ENCODE peak calls at places on chromosomes 6 and 20, in seven cellular contexts. L, C, U, B, P, X and K are unnamed samples.

GRCh38 chr6:129073651-129074419 is 190.9 kb downstream of the LAMA2 start:
- DNase-seq in L (no peak), C (no peak), U (no peak), B (no peak), P (no peak), X (no peak), K (no peak)

GRCh38 chr20:56358070-56358469 is 704 bp upstream of the FAM210B start:
- DNase-seq in L (no peak), C (no peak), U (no peak), B (no peak), P (no peak), X (no peak), K (no peak)

GRCh38 chr20:10075606-10076005 is 40.8 kb downstream of the ANKEF1 start:
- DNase-seq in L (no peak), C (no peak), U (no peak), B (no peak), P (no peak), X (no peak), K (no peak)

GRCh38 chr6:72283571-72283970 is 338.3 kb upstream of the KCNQ5 start:
- DNase-seq in L (no peak), C (no peak), U (no peak), B (no peak), P (no peak), X (no peak), K (no peak)

GRCh38 chr6:159805418-159806020 is 5.4 kb downstream of the PNLDC1 start:
- DNase-seq in L (no peak), C (no peak), U (no peak), B (no peak), P (no peak), X (no peak), K (no peak)

GRCh38 chr20:25320035-25320800 is 70.4 kb downstream of the ABHD12 start:
- DNase-seq in L (no peak), C (peak), U (no peak), B (no peak), P (peak), X (peak), K (no peak)

GRCh38 chr6:36752187-36752885 is 54.7 kb downstream of the RAB44 start:
- DNase-seq in L (no peak), C (peak), U (no peak), B (no peak), P (no peak), X (no peak), K (no peak)

GRCh38 chr6:13678255-13678983 is 33.2 kb downstream of the RANBP9 start:
- DNase-seq in L (no peak), C (no peak), U (no peak), B (no peak), P (no peak), X (no peak), K (no peak)

GRCh38 chr6:134253681-134254080 is 64.2 kb downstream of the SGK1 start:
- DNase-seq in L (no peak), C (no peak), U (peak), B (no peak), P (peak), X (no peak), K (peak)

GRCh38 chr20:2387580-2387979 is 6.9 kb downstream of the TGM6 start:
- DNase-seq in L (no peak), C (no peak), U (no peak), B (no peak), P (no peak), X (no peak), K (no peak)

GRCh38 chr20:2385496-2385895 is 4.8 kb downstream of the TGM6 start:
- DNase-seq in L (no peak), C (no peak), U (no peak), B (no peak), P (no peak), X (no peak), K (no peak)

GRCh38 chr20:2386516-2387179 is 5.9 kb downstream of the TGM6 start:
- DNase-seq in L (no peak), C (no peak), U (no peak), B (no peak), P (no peak), X (no peak), K (no peak)

GRCh38 chr20:2385026-2385425 is 4.3 kb downstream of the TGM6 start:
- DNase-seq in L (no peak), C (no peak), U (no peak), B (no peak), P (no peak), X (no peak), K (no peak)

GRCh38 chr20:2387180-2387577 is 6.5 kb downstream of the TGM6 start:
- DNase-seq in L (no peak), C (peak), U (peak), B (peak), P (no peak), X (no peak), K (peak)
- TF ChIP-seq CTCF in L (peak), C (peak), U (peak), B (peak), P (no peak), X (peak), K (peak)

GRCh38 chr20:37419307-37419706 is 73.4 kb downstream of the SRC start:
- DNase-seq in L (no peak), C (no peak), U (no peak), B (no peak), P (no peak), X (no peak), K (no peak)

GRCh38 chr20:37417146-37417856 is 71.4 kb downstream of the SRC start:
- DNase-seq in L (no peak), C (no peak), U (peak), B (no peak), P (no peak), X (no peak), K (no peak)

GRCh38 chr20:37418591-37418990 is 72.7 kb downstream of the SRC start:
- DNase-seq in L (no peak), C (no peak), U (no peak), B (no peak), P (no peak), X (no peak), K (no peak)

GRCh38 chr20:37416202-37417145 is 70.5 kb downstream of the SRC start:
- DNase-seq in L (no peak), C (no peak), U (no peak), B (no peak), P (no peak), X (peak), K (no peak)

DNA sequence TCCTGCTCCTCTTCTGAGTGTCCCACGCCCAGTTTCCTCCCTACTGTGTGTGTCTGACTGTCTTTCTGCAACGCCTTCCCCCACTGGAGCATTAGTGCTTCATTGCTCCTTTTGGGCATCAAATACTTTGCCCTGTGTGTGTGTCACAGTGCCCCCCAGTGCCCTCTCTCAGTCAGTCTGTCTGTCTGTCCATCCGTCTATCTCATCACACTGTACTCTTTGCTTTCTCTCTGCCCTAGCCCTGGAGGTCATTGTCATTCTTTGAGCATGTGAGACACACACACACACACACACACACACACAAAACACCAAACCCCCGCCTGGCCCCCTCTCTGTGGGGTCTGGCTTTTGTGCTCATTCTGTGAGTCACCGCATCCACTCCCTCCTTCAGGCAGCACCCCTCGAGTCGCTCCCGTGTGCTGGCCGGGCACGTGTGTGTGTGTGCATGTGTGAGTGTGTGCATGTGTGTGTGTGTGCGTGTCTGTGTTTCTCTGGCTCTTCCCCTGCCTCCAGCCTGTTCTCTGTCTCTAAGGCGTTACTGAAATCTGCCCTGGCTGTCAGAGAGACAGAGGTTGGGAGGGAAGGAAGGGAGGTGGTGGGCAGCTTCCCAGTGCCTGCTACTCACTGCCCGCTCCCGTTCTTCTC is 72.0 kb downstream of the SRC start:
- DNase-seq in L (no peak), C (no peak), U (no peak), B (no peak), P (no peak), X (no peak), K (no peak)
- TF ChIP-seq CTCF in L (no peak), C (no peak), U (no peak), B (no peak), P (no peak), X (no peak), K (no peak)

DNA sequence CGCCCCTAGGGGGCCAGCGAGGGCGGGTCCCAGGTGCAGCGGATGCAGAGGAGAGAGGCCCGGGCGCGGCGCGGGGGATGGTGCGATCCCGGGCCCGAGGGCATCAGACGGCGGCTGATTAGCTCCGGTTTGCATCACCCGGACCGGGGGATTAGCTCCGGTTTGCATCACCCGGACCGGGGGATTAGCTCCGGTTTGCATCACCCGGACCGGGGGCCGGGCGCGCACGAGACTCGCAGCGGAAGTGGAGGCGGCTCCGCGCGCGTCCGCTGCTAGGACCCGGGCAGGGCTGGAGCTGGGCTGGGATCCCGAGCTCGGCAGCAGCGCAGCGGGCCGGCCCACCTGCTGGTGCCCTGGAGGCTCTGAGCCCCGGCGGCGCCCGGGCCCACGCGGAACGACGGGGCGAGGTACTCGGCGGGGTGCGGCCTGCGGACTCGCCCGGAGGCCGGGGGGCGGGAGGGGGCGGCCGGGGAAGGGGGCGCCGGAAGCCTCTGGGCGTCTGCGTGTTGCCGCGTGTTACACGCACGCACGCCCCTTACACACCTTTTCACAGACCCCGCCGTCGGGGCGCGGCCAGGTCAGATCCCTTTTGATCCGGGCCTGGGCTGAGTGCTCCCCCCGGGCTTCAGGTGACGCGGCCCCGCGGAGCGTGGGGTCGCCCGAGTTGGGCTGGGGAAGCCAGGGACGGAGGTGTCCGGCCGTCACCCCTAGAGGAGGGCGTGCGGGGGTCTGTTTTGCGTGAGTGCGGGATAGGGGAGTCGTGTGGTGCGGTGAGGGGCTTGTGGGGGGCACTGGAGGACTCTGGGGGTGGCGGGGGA is 412 bp downstream of the TRIB3 start:
- DNase-seq in L (peak), C (peak), U (peak), B (peak), P (peak), X (peak), K (peak)
- TF ChIP-seq CTCF in L (no peak), C (no peak), U (peak), B (peak), P (no peak), X (no peak), K (no peak)

DNA sequence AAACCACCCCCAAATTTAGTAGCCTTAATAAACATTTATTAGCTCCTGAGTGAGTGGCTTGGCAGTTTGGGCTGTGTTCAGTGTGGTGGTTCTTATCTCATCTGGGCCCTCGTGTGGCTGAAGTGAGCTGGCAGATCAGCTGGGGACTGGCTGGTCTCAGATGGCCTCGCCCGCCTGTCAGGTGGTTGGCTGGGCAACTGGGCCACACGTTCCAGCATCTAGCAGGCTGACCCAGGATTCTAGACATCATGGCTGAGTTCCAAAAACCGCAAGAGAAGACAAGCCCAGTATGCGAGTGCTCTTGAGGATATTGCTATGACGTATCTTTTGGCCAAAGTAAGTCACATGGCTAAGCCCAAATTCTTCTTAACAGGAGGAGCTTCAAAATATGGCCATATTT is 28.9 kb downstream of the EIF2S2 start:
- DNase-seq in L (peak), C (peak), U (no peak), B (no peak), P (peak), X (no peak), K (no peak)
- TF ChIP-seq CTCF in L (peak), C (no peak), U (no peak), B (no peak), P (peak), X (no peak), K (no peak)

DNA sequence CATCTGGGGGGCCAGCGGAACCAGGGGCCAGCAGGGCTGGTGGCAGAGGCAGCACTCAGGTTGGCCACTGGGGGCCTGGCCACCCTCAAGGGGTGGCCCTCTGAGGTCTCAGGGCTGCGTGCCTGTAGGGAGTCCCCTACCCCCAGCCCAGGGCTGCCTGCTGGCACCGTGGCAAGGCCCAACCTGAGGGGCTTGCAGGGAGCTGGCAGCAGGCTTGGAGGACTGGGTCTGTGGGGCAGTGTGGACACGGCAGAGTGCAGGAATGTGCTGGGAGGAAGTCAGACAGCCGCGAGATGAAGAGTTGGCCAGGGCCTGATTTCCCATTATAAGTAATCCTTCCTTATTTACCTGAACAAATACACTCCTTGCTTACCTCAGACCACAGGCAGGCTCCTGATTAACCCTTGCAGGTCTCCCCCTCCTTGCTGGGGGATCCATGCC is at the start of gene SPDEF:
- DNase-seq in L (no peak), C (peak), U (no peak), B (no peak), P (peak), X (no peak), K (no peak)
- TF ChIP-seq CTCF in L (no peak), C (no peak), U (no peak), B (peak), P (no peak), X (no peak), K (no peak)

GRCh38 chr6:97437087-97437486 is 154.1 kb upstream of the MMS22L start:
- DNase-seq in L (no peak), C (no peak), U (peak), B (no peak), P (no peak), X (no peak), K (no peak)
- TF ChIP-seq CTCF in L (peak), C (peak), U (peak), B (peak), P (peak), X (peak), K (peak)

DNA sequence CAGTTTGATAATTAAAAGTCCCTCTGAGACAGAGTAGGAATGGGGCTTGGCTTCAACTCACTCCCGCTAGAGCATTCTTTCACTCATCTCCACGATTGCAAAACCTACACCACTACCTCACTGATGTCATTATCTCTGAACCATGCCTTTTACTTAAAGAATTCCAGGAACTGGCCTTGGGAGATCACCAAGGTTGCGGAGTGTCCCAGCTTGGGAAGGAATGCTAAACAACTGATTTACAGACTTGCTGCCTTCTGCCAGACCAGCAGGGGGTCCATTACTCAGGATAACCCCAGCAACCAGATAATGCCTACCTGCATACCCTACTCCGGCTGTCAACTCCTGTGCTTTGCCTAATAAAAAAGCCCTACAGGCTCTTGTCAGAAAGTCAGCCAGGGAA is 102.2 kb upstream of the RALGAPA2 start:
- DNase-seq in L (no peak), C (no peak), U (peak), B (no peak), P (no peak), X (no peak), K (no peak)
- TF ChIP-seq CTCF in L (no peak), C (no peak), U (no peak), B (peak), P (no peak), X (no peak), K (no peak)

GRCh38 chr20:63858393-63859165 is 2.7 kb upstream of the ABHD16B start:
- DNase-seq in L (peak), C (peak), U (peak), B (no peak), P (no peak), X (no peak), K (peak)
- TF ChIP-seq CTCF in L (peak), C (no peak), U (peak), B (peak), P (no peak), X (no peak), K (no peak)

GRCh38 chr20:49889943-49890650 is 25.2 kb downstream of the SPATA2 start:
- DNase-seq in L (no peak), C (no peak), U (no peak), B (no peak), P (peak), X (no peak), K (no peak)
- TF ChIP-seq CTCF in L (peak), C (peak), U (no peak), B (peak), P (peak), X (no peak), K (no peak)

GRCh38 chr20:16821211-16822089 is 73.3 kb downstream of the OTOR start:
- DNase-seq in L (no peak), C (no peak), U (peak), B (no peak), P (peak), X (no peak), K (peak)
- TF ChIP-seq CTCF in L (peak), C (peak), U (peak), B (peak), P (peak), X (peak), K (peak)